ENCODE peak calls at places on chromosomes 13 and 19, in seven cellular contexts. M is M059J, Y is immature natural killer cell, Z is T-helper 9 cell, E is T-helper 2 cell, R is T-helper 17 cell, H is NCI-H2029. W is an unnamed sample.

GRCh38 chr19:13091400-13092161 is 11.1 kb downstream of the LYL1 start:
- DNase-seq in M (peak; percentile 38), R (no peak), Z (no peak), E (no peak), H (no peak), Y (no peak), W (no peak)

GRCh38 chr19:38250821-38251563 is 5.2 kb downstream of the PPP1R14A start:
- DNase-seq in H (peak; percentile 13), Z (no peak), E (no peak), M (no peak), R (no peak), Y (no peak), W (no peak)

GRCh38 chr13:20170931-20171330 is 10.1 kb upstream of the GJA3 start:
- DNase-seq in Y (no peak), Z (no peak), H (no peak), E (no peak), R (no peak), M (no peak), W (no peak)

GRCh38 chr19:23071087-23071511 is 45.7 kb upstream of the ZNF730 start:
- DNase-seq in M (no peak), H (peak; percentile 35), Z (no peak), R (no peak), E (peak; percentile 7), Y (no peak), W (no peak)

GRCh38 chr13:35343417-35343816 is 133.1 kb downstream of the MAB21L1 start:
- DNase-seq in R (no peak), M (no peak), H (no peak), Y (no peak), E (no peak), Z (no peak), W (no peak)

GRCh38 chr19:34731019-34731829 is 2.8 kb upstream of the ZNF181 start:
- DNase-seq in H (no peak), R (no peak), E (no peak), Y (no peak), Z (no peak), M (no peak), W (no peak)

GRCh38 chr19:3813473-3814392 is 27.6 kb upstream of the MATK start:
- DNase-seq in Z (no peak), H (no peak), Y (peak; percentile 75), R (no peak), M (no peak), E (peak; percentile 61), W (no peak)

GRCh38 chr19:4539697-4540581 is at the start of gene LRG1:
- DNase-seq in E (no peak), M (no peak), Z (no peak), R (no peak), Y (no peak), H (peak; percentile 90), W (peak; percentile 97)

GRCh38 chr19:42206871-42207755 is 10.4 kb downstream of the DEDD2 start:
- DNase-seq in R (no peak), H (peak; percentile 21), Z (no peak), Y (no peak), E (no peak), M (peak; percentile 83), W (no peak)

GRCh38 chr13:107099661-107100060 is 531.7 kb upstream of the ARGLU1 start:
- DNase-seq in Y (no peak), M (peak; percentile 4), H (no peak), Z (no peak), E (no peak), R (no peak), W (no peak)

GRCh38 chr13:26601669-26602068 is 44.2 kb downstream of the WASF3 start:
- DNase-seq in H (peak; percentile 20), M (peak; percentile 78), E (peak; percentile 83), R (no peak), Z (no peak), Y (no peak), W (peak; percentile 36)

GRCh38 chr13:60047943-60048342 is 115.8 kb downstream of the DIAPH3 start:
- DNase-seq in E (no peak), H (no peak), R (no peak), Y (no peak), M (peak; percentile 0), Z (no peak), W (no peak)

GRCh38 chr13:77565635-77566034 is 30.1 kb downstream of the SCEL start:
- DNase-seq in E (peak; percentile 34), R (no peak), H (no peak), Y (no peak), Z (no peak), M (peak; percentile 8), W (no peak)

GRCh38 chr19:4045597-4046361 is 20.9 kb downstream of the ZBTB7A start:
- DNase-seq in E (no peak), M (no peak), H (no peak), Y (no peak), Z (no peak), R (no peak), W (no peak)

GRCh38 chr13:75485286-75486062 is 3.5 kb upstream of the TBC1D4 start:
- DNase-seq in H (no peak), Z (no peak), Y (no peak), E (no peak), M (peak; percentile 78), R (no peak), W (no peak)

GRCh38 chr13:73000027-73000674 is 58.7 kb upstream of the KLF5 start:
- DNase-seq in E (peak; percentile 42), M (peak; percentile 20), Y (no peak), Z (no peak), H (no peak), R (no peak), W (peak; percentile 67)

GRCh38 chr19:17555480-17555928 is at the start of gene COLGALT1:
- DNase-seq in E (peak; percentile 97), Z (peak; percentile 98), Y (peak; percentile 94), R (peak; percentile 94), M (peak; percentile 96), H (peak; percentile 98), W (peak; percentile 95)

GRCh38 chr19:3821857-3822364 is 35.7 kb upstream of the MATK start:
- DNase-seq in E (peak; percentile 84), R (peak; percentile 78), Y (peak; percentile 90), H (peak; percentile 39), Z (peak; percentile 90), M (no peak), W (peak; percentile 23)

GRCh38 chr13:78978381-78978998 is 319.5 kb upstream of the OBI1 start:
- DNase-seq in Y (peak; percentile 12), M (peak; percentile 40), H (peak; percentile 21), R (no peak), E (peak; percentile 53), Z (peak; percentile 4), W (no peak)

GRCh38 chr19:57558525-57558924 is 1.1 kb downstream of the ZNF550 start:
- DNase-seq in M (no peak), E (no peak), R (no peak), H (no peak), Y (no peak), Z (no peak), W (no peak)

GRCh38 chr13:108200781-108201398 is 14.4 kb downstream of the LIG4 start:
- DNase-seq in H (no peak), Z (no peak), E (no peak), Y (no peak), R (no peak), M (peak; percentile 8), W (no peak)

GRCh38 chr19:2552859-2553258 is 76.9 kb downstream of the GADD45B start:
- DNase-seq in R (peak; percentile 25), Y (peak; percentile 80), E (peak; percentile 93), Z (peak; percentile 23), M (peak; percentile 74), H (no peak), W (peak; percentile 99)

GRCh38 chr13:111847964-111848363 is 219.0 kb upstream of the SOX1 start:
- DNase-seq in Z (no peak), E (no peak), R (no peak), M (no peak), H (no peak), Y (no peak), W (no peak)

GRCh38 chr19:35757231-35757748 is 461 bp upstream of the HSPB6 start:
- DNase-seq in M (peak; percentile 83), E (no peak), Y (no peak), H (peak; percentile 22), Z (no peak), R (peak; percentile 20), W (no peak)

GRCh38 chr13:43894438-43894837 is 14.7 kb downstream of the LACC1 start:
- DNase-seq in Y (no peak), M (no peak), E (no peak), H (no peak), Z (no peak), R (no peak), W (no peak)